ENCODE peak calls at places on chromosome 16, in ten cellular contexts. L, G, U, I, S, X, A, R, T and W are unnamed samples.

GRCh38 chr16:17343028-17343427 is 127.7 kb downstream of the XYLT1 start:
- DNase-seq in L (no peak), G (no peak), U (no peak), I (no peak), S (no peak), X (no peak), A (no peak), R (no peak), T (no peak), W (no peak)

GRCh38 chr16:52741386-52741785 is 194.4 kb upstream of the TOX3 start:
- DNase-seq in L (no peak), G (no peak), U (no peak), I (no peak), S (no peak), X (no peak), A (no peak), R (no peak), T (no peak), W (no peak)

GRCh38 chr16:9090101-9090959 is 1.1 kb upstream of the HAPSTR1 start:
- DNase-seq in L (peak; percentile 48), G (peak; percentile 18), U (no peak), I (no peak), S (peak; percentile 27), X (peak; percentile 68), A (peak; percentile 41), R (peak; percentile 55), T (no peak), W (peak; percentile 35)

GRCh38 chr16:73890524-73891500 is 405.8 kb upstream of the PSMD7 start:
- DNase-seq in L (no peak), G (no peak), U (no peak), I (no peak), S (no peak), X (no peak), A (no peak), R (no peak), T (no peak), W (no peak)

GRCh38 chr16:49282690-49283375 is 1.2 kb upstream of the CBLN1 start:
- DNase-seq in L (no peak), G (no peak), U (no peak), I (peak; percentile 91), S (no peak), X (no peak), A (peak; percentile 44), R (no peak), T (no peak), W (no peak)

GRCh38 chr16:10045947-10046346 is 136.3 kb downstream of the GRIN2A start:
- DNase-seq in L (no peak), G (no peak), U (no peak), I (no peak), S (no peak), X (no peak), A (no peak), R (no peak), T (no peak), W (no peak)

GRCh38 chr16:56294599-56294998 is 103.3 kb downstream of the GNAO1 start:
- DNase-seq in L (no peak), G (no peak), U (no peak), I (no peak), S (no peak), X (no peak), A (no peak), R (no peak), T (no peak), W (no peak)

GRCh38 chr16:81394966-81395655 is 49.5 kb upstream of the CMIP start:
- DNase-seq in L (no peak), G (no peak), U (no peak), I (no peak), S (no peak), X (no peak), A (no peak), R (peak; percentile 35), T (no peak), W (no peak)

DNA sequence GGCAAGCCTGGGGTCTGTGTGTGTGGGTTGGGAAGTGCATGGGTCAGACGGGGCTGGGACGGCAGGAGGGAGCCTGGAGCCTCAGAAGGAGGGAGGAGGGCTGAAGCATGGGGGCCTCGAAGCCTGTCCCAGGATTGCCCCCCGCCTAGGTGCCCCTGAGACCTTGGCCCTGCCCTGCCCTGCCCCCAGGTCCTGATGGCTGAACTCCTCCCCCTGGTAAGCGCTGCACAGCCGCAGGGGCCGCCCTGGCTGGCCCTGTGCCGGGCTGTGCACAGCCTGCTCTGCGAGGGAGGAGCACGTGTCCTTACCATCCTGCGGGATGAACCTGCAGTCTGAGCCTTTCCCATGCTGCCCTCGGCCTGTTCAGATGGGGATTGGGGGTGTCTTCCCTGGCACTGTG is 4.4 kb downstream of the TEDC2 start:
- DNase-seq in L (no peak), G (no peak), U (no peak), I (no peak), S (no peak), X (no peak), A (no peak), R (no peak), T (no peak), W (no peak)
- TF ChIP-seq POLR2A in L (no peak), G (no peak), U (no peak), I (no peak), S (no peak), X (no peak), A (no peak), R (no peak), T (no peak), W (no peak)

GRCh38 chr16:1961651-1962067 is 2.3 kb downstream of the NDUFB10 start:
- DNase-seq in L (no peak), G (no peak), U (no peak), I (no peak), S (no peak), X (peak; percentile 24), A (no peak), R (no peak), T (no peak), W (no peak)

GRCh38 chr16:1965610-1966009 is 984 bp upstream of the RPS2 start:
- DNase-seq in L (no peak), G (no peak), U (no peak), I (no peak), S (no peak), X (no peak), A (no peak), R (no peak), T (no peak), W (no peak)

GRCh38 chr16:1964046-1964505 is 550 bp downstream of the RPS2 start:
- DNase-seq in L (peak; percentile 53), G (no peak), U (no peak), I (no peak), S (no peak), X (peak; percentile 43), A (peak; percentile 31), R (no peak), T (no peak), W (no peak)

GRCh38 chr16:1966460-1966859 is at the start of gene RNF151:
- DNase-seq in L (no peak), G (no peak), U (no peak), I (no peak), S (no peak), X (no peak), A (no peak), R (no peak), T (no peak), W (no peak)

GRCh38 chr16:1964506-1965471 is at the start of gene RPS2:
- DNase-seq in L (peak; percentile 99), G (peak; percentile 99), U (peak; percentile 95), I (peak; percentile 100), S (peak; percentile 100), X (peak; percentile 95), A (peak; percentile 100), R (peak; percentile 99), T (peak; percentile 99), W (peak; percentile 100)
- TF ChIP-seq POLR2A in L (peak; percentile 97), G (peak; percentile 95), U (peak; percentile 99), I (peak; percentile 97), S (peak; percentile 74), X (peak; percentile 100), A (peak; percentile 88), R (peak; percentile 22), T (peak; percentile 97), W (peak; percentile 100)

GRCh38 chr16:4184038-4184702 is 57.7 kb downstream of the SRL start:
- DNase-seq in L (no peak), G (no peak), U (no peak), I (no peak), S (no peak), X (peak; percentile 27), A (peak; percentile 14), R (no peak), T (no peak), W (no peak)

GRCh38 chr16:4182581-4183257 is 59.2 kb downstream of the SRL start:
- DNase-seq in L (no peak), G (no peak), U (no peak), I (no peak), S (no peak), X (no peak), A (no peak), R (no peak), T (no peak), W (no peak)

GRCh38 chr16:4180511-4180910 is 61.4 kb downstream of the SRL start:
- DNase-seq in L (no peak), G (no peak), U (no peak), I (no peak), S (no peak), X (no peak), A (no peak), R (no peak), T (no peak), W (no peak)

GRCh38 chr16:4179763-4180260 is 62.1 kb downstream of the SRL start:
- DNase-seq in L (no peak), G (no peak), U (no peak), I (no peak), S (no peak), X (no peak), A (no peak), R (no peak), T (no peak), W (no peak)

DNA sequence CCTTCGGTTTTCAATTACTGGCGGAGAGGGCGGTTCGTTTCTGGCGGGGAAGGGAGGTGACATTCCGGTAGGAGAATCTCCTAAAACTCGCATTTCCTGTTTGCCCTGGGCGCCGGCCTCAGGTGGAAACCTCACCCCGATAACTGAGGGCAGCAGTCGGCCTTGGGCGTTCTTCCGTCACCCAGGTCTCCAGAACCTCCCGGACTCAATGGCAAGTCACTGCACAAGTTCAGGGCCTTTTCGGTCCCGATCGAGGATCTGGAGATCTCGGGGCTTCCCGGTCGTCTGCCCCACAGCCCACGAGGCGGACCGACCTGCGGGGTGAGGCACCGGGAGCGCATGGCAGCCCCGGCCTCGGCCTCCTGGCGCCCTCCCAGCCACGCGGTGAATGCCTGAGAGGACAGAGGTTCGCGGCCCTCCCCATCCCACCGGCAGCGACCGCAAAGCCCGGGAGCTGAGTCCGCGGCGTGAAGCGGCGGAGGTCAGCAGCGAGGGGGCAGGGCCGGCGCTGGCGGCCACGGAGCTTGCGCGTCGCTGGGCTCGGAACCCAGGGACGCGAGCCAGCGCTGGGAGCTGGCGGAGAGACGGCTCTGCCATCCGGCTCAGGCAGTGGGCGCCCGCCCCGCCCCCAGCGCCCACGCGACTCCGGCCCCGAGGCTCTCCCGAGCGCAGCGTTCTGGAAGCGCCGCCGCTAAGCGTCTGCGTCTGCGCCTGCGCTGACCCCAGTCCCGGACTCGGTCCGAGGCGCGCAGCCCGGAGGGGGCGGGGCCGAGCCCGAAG is 58.4 kb downstream of the SRL start:
- DNase-seq in L (peak; percentile 90), G (peak; percentile 75), U (peak; percentile 82), I (peak; percentile 95), S (peak; percentile 87), X (peak; percentile 99), A (peak; percentile 95), R (peak; percentile 94), T (peak; percentile 88), W (peak; percentile 100)
- TF ChIP-seq POLR2A in L (no peak), G (peak; percentile 67), U (peak; percentile 72), I (peak; percentile 53), S (peak; percentile 84), X (peak; percentile 84), A (peak; percentile 86), R (no peak), T (peak; percentile 43), W (peak; percentile 30)

GRCh38 chr16:4407543-4408322 is 8.7 kb downstream of the CORO7 start:
- DNase-seq in L (no peak), G (no peak), U (no peak), I (no peak), S (no peak), X (no peak), A (no peak), R (no peak), T (no peak), W (no peak)
- TF ChIP-seq POLR2A in L (no peak), G (no peak), U (no peak), I (no peak), S (no peak), X (no peak), A (no peak), R (no peak), T (no peak), W (no peak)